ENCODE peak calls at places on chromosomes 3 and 15, in ten cellular contexts. One of them, this sample, is unnamed.

GRCh38 chr3:101695779-101696372 is 9.4 kb upstream of the RPL24 start:
- DNase-seq in GM12891: no peak
- DNase-seq in stomach: no peak
- DNase-seq in NB4: peak
- DNase-seq in A549: peak
- DNase-seq in K562: peak
- DNase-seq in lower leg skin: no peak
- DNase-seq in body of pancreas: peak
- DNase-seq in heart left ventricle: no peak
- DNase-seq in H54: no peak
- DNase-seq in this sample: no peak

GRCh38 chr15:36110659-36110993 is 468.8 kb upstream of the CDIN1 start:
- DNase-seq in GM12891: no peak
- DNase-seq in stomach: no peak
- DNase-seq in NB4: no peak
- DNase-seq in A549: no peak
- DNase-seq in K562: no peak
- DNase-seq in lower leg skin: no peak
- DNase-seq in body of pancreas: no peak
- DNase-seq in heart left ventricle: no peak
- DNase-seq in H54: no peak
- DNase-seq in this sample: no peak

GRCh38 chr3:129304553-129305222 is 26.0 kb downstream of the HMCES start:
- DNase-seq in GM12891: no peak
- DNase-seq in stomach: no peak
- DNase-seq in NB4: no peak
- DNase-seq in A549: no peak
- DNase-seq in K562: no peak
- DNase-seq in lower leg skin: peak
- DNase-seq in body of pancreas: no peak
- DNase-seq in heart left ventricle: no peak
- DNase-seq in H54: no peak
- DNase-seq in this sample: no peak

GRCh38 chr3:4850211-4850927 is 128.9 kb upstream of the BHLHE40 start:
- DNase-seq in GM12891: no peak
- DNase-seq in stomach: no peak
- DNase-seq in NB4: no peak
- DNase-seq in A549: no peak
- DNase-seq in K562: no peak
- DNase-seq in lower leg skin: no peak
- DNase-seq in body of pancreas: no peak
- DNase-seq in heart left ventricle: no peak
- DNase-seq in H54: no peak
- DNase-seq in this sample: no peak

GRCh38 chr3:9808345-9809037 is 1.6 kb upstream of the TTLL3 start:
- DNase-seq in GM12891: peak
- DNase-seq in stomach: no peak
- DNase-seq in NB4: peak
- DNase-seq in A549: peak
- DNase-seq in K562: no peak
- DNase-seq in lower leg skin: no peak
- DNase-seq in body of pancreas: no peak
- DNase-seq in heart left ventricle: no peak
- DNase-seq in H54: peak
- DNase-seq in this sample: peak

GRCh38 chr3:49492969-49493368 is 22.9 kb downstream of the DAG1 start:
- DNase-seq in GM12891: no peak
- DNase-seq in stomach: no peak
- DNase-seq in NB4: no peak
- DNase-seq in A549: no peak
- DNase-seq in K562: no peak
- DNase-seq in lower leg skin: no peak
- DNase-seq in body of pancreas: no peak
- DNase-seq in heart left ventricle: no peak
- DNase-seq in H54: no peak
- DNase-seq in this sample: no peak

GRCh38 chr3:150292891-150293290 is 115.2 kb upstream of the TSC22D2 start:
- DNase-seq in GM12891: no peak
- DNase-seq in stomach: no peak
- DNase-seq in NB4: no peak
- DNase-seq in A549: no peak
- DNase-seq in K562: no peak
- DNase-seq in lower leg skin: no peak
- DNase-seq in body of pancreas: no peak
- DNase-seq in heart left ventricle: no peak
- DNase-seq in H54: no peak
- DNase-seq in this sample: no peak

GRCh38 chr3:4948395-4948794 is 30.8 kb upstream of the BHLHE40 start:
- DNase-seq in GM12891: no peak
- DNase-seq in stomach: no peak
- DNase-seq in NB4: no peak
- DNase-seq in A549: peak
- DNase-seq in K562: no peak
- DNase-seq in lower leg skin: no peak
- DNase-seq in body of pancreas: no peak
- DNase-seq in heart left ventricle: no peak
- DNase-seq in H54: no peak
- DNase-seq in this sample: no peak

GRCh38 chr3:45567730-45568172 is 26.8 kb upstream of the LIMD1 start:
- DNase-seq in GM12891: peak
- DNase-seq in stomach: no peak
- DNase-seq in NB4: peak
- DNase-seq in A549: no peak
- DNase-seq in K562: no peak
- DNase-seq in lower leg skin: peak
- DNase-seq in body of pancreas: peak
- DNase-seq in heart left ventricle: no peak
- DNase-seq in H54: no peak
- DNase-seq in this sample: no peak

GRCh38 chr15:71252036-71252898 is 137.0 kb downstream of the THSD4 start:
- DNase-seq in GM12891: no peak
- DNase-seq in stomach: no peak
- DNase-seq in NB4: no peak
- DNase-seq in A549: peak
- DNase-seq in K562: no peak
- DNase-seq in lower leg skin: no peak
- DNase-seq in body of pancreas: no peak
- DNase-seq in heart left ventricle: no peak
- DNase-seq in H54: no peak
- DNase-seq in this sample: no peak

GRCh38 chr15:90470453-90470852 is 59.3 kb upstream of the CRTC3 start:
- DNase-seq in GM12891: no peak
- DNase-seq in stomach: no peak
- DNase-seq in NB4: no peak
- DNase-seq in A549: no peak
- DNase-seq in K562: no peak
- DNase-seq in lower leg skin: no peak
- DNase-seq in body of pancreas: no peak
- DNase-seq in heart left ventricle: no peak
- DNase-seq in H54: no peak
- DNase-seq in this sample: no peak

GRCh38 chr3:185498503-185499396 is at the start of gene TMEM41A:
- DNase-seq in GM12891: peak
- DNase-seq in stomach: peak
- DNase-seq in NB4: peak
- DNase-seq in A549: peak
- DNase-seq in K562: peak
- DNase-seq in lower leg skin: peak
- DNase-seq in body of pancreas: peak
- DNase-seq in heart left ventricle: peak
- DNase-seq in H54: peak
- DNase-seq in this sample: peak
- TF ChIP-seq POLR2A in GM12891: peak
- TF ChIP-seq POLR2A in stomach: peak
- TF ChIP-seq POLR2A in NB4: peak
- TF ChIP-seq POLR2A in A549: peak
- TF ChIP-seq POLR2A in K562: peak
- TF ChIP-seq POLR2A in lower leg skin: no peak
- TF ChIP-seq POLR2A in body of pancreas: peak
- TF ChIP-seq POLR2A in heart left ventricle: peak
- TF ChIP-seq POLR2A in H54: peak
- TF ChIP-seq POLR2A in this sample: peak

GRCh38 chr3:100334340-100335136 is at the start of gene NIT2:
- DNase-seq in GM12891: peak
- DNase-seq in stomach: peak
- DNase-seq in NB4: peak
- DNase-seq in A549: peak
- DNase-seq in K562: peak
- DNase-seq in lower leg skin: peak
- DNase-seq in body of pancreas: peak
- DNase-seq in heart left ventricle: peak
- DNase-seq in H54: peak
- DNase-seq in this sample: peak
- TF ChIP-seq POLR2A in GM12891: peak
- TF ChIP-seq POLR2A in stomach: no peak
- TF ChIP-seq POLR2A in NB4: peak
- TF ChIP-seq POLR2A in A549: peak
- TF ChIP-seq POLR2A in K562: peak
- TF ChIP-seq POLR2A in lower leg skin: no peak
- TF ChIP-seq POLR2A in body of pancreas: peak
- TF ChIP-seq POLR2A in heart left ventricle: peak
- TF ChIP-seq POLR2A in H54: peak
- TF ChIP-seq POLR2A in this sample: peak

GRCh38 chr3:141311496-141312358 is 56.6 kb upstream of the ZBTB38 start:
- DNase-seq in GM12891: peak
- DNase-seq in stomach: peak
- DNase-seq in NB4: peak
- DNase-seq in A549: peak
- DNase-seq in K562: peak
- DNase-seq in lower leg skin: peak
- DNase-seq in body of pancreas: peak
- DNase-seq in heart left ventricle: peak
- DNase-seq in H54: peak
- DNase-seq in this sample: peak
- TF ChIP-seq POLR2A in GM12891: peak
- TF ChIP-seq POLR2A in stomach: peak
- TF ChIP-seq POLR2A in NB4: peak
- TF ChIP-seq POLR2A in A549: peak
- TF ChIP-seq POLR2A in K562: peak
- TF ChIP-seq POLR2A in lower leg skin: no peak
- TF ChIP-seq POLR2A in body of pancreas: peak
- TF ChIP-seq POLR2A in heart left ventricle: peak
- TF ChIP-seq POLR2A in H54: peak
- TF ChIP-seq POLR2A in this sample: peak

DNA sequence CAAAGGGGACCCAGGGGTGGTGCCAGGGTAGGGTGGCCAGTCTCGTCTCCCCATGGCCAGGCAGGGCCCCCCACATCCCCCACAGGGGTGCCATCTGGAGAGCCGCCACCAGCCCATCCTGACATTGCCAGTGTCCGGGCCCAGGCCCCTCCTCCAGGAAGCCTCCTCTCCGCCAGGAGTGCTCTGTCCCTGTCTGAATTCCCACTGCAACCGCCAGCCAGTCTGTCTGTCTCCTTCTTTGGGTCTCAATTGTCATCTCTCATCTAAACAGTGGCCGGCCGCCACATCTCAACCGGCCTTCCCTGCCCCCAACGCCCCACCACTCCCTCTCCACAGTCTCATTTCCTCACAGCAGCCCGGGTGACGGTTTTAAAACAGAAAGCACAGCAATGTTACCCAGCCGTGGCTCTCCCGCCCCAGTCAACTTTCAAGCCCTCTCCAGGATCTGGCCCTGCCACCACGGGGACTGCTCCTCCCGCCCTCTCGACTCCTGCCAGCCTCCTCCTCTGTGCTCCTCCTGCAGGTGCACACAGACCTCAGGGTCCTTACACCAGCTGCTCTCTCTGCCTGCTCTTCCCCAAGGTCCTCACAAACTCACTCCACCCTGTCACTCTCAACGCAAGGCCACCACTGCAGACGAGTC is 57.0 kb downstream of the IQSEC1 start:
- DNase-seq in GM12891: peak
- DNase-seq in stomach: peak
- DNase-seq in NB4: peak
- DNase-seq in A549: no peak
- DNase-seq in K562: no peak
- DNase-seq in lower leg skin: peak
- DNase-seq in body of pancreas: peak
- DNase-seq in heart left ventricle: peak
- DNase-seq in H54: no peak
- DNase-seq in this sample: peak
- TF ChIP-seq POLR2A in GM12891: peak
- TF ChIP-seq POLR2A in stomach: no peak
- TF ChIP-seq POLR2A in NB4: no peak
- TF ChIP-seq POLR2A in A549: no peak
- TF ChIP-seq POLR2A in K562: no peak
- TF ChIP-seq POLR2A in lower leg skin: no peak
- TF ChIP-seq POLR2A in body of pancreas: no peak
- TF ChIP-seq POLR2A in heart left ventricle: no peak
- TF ChIP-seq POLR2A in H54: no peak
- TF ChIP-seq POLR2A in this sample: peak

GRCh38 chr3:40452876-40453730 is 4.0 kb upstream of the RPL14 start:
- DNase-seq in GM12891: peak
- DNase-seq in stomach: peak
- DNase-seq in NB4: peak
- DNase-seq in A549: peak
- DNase-seq in K562: peak
- DNase-seq in lower leg skin: peak
- DNase-seq in body of pancreas: peak
- DNase-seq in heart left ventricle: peak
- DNase-seq in H54: peak
- DNase-seq in this sample: peak
- TF ChIP-seq POLR2A in GM12891: peak
- TF ChIP-seq POLR2A in stomach: peak
- TF ChIP-seq POLR2A in NB4: peak
- TF ChIP-seq POLR2A in A549: peak
- TF ChIP-seq POLR2A in K562: peak
- TF ChIP-seq POLR2A in lower leg skin: no peak
- TF ChIP-seq POLR2A in body of pancreas: peak
- TF ChIP-seq POLR2A in heart left ventricle: peak
- TF ChIP-seq POLR2A in H54: peak
- TF ChIP-seq POLR2A in this sample: peak

GRCh38 chr3:16305121-16305541 is 40.1 kb downstream of the OXNAD1 start:
- DNase-seq in GM12891: no peak
- DNase-seq in stomach: no peak
- DNase-seq in NB4: no peak
- DNase-seq in A549: no peak
- DNase-seq in K562: no peak
- DNase-seq in lower leg skin: no peak
- DNase-seq in body of pancreas: no peak
- DNase-seq in heart left ventricle: no peak
- DNase-seq in H54: no peak
- DNase-seq in this sample: peak
- TF ChIP-seq POLR2A in GM12891: peak
- TF ChIP-seq POLR2A in stomach: no peak
- TF ChIP-seq POLR2A in NB4: no peak
- TF ChIP-seq POLR2A in A549: no peak
- TF ChIP-seq POLR2A in K562: no peak
- TF ChIP-seq POLR2A in lower leg skin: no peak
- TF ChIP-seq POLR2A in body of pancreas: no peak
- TF ChIP-seq POLR2A in heart left ventricle: no peak
- TF ChIP-seq POLR2A in H54: no peak
- TF ChIP-seq POLR2A in this sample: no peak